ENCODE peak calls at places on chromosomes 4 and X, in seven cellular contexts. R is astrocyte of the spinal cord; F is Jurkat, Clone E6-1; A is adrenal gland; C is endodermal cell; I is colonic mucosa; B is right lobe of liver. O is an unnamed sample.

GRCh38 chr4:2781911-2782310 is 11.0 kb upstream of the SH3BP2 start:
- DNase-seq in R (no peak), B (no peak), F (no peak), C (no peak), I (no peak), A (no peak), O (no peak)

GRCh38 chrX:85992811-85993229 is 54.5 kb downstream of the CHM start:
- DNase-seq in R (peak), C (no peak), B (no peak), I (no peak), A (no peak), F (no peak), O (no peak)

GRCh38 chr4:156971623-156972369 is at the start of gene PDGFC:
- DNase-seq in C (peak), A (peak), B (peak), F (no peak), I (peak), R (peak), O (peak)

GRCh38 chrX:18855919-18856644 is 127.8 kb downstream of the PHKA2 start:
- DNase-seq in C (no peak), A (no peak), R (peak), F (peak), B (no peak), I (no peak), O (no peak)

GRCh38 chr4:173958445-173958844 is 325.0 kb downstream of the FBXO8 start:
- DNase-seq in I (no peak), C (no peak), R (peak), F (no peak), A (no peak), B (no peak), O (no peak)

GRCh38 chr4:1567808-1568581 is 116.1 kb downstream of the FAM53A start:
- DNase-seq in A (no peak), I (no peak), C (peak), B (no peak), R (no peak), F (no peak), O (no peak)

GRCh38 chr4:38675167-38676121 is 11.4 kb downstream of the KLF3 start:
- DNase-seq in F (peak), R (peak), C (peak), I (peak), A (peak), B (peak), O (peak)

GRCh38 chrX:3550160-3550765 is 163.2 kb downstream of the PRKX start:
- DNase-seq in A (no peak), F (no peak), C (peak), R (no peak), I (peak), B (no peak), O (no peak)

GRCh38 chr4:182293836-182294235 is 50.6 kb downstream of the TENM3 start:
- DNase-seq in A (no peak), F (no peak), C (peak), I (no peak), R (no peak), B (no peak), O (no peak)

GRCh38 chr4:88998941-88999340 is 58.0 kb downstream of the FAM13A start:
- DNase-seq in C (no peak), I (no peak), A (no peak), F (no peak), B (no peak), R (no peak), O (no peak)

GRCh38 chrX:16319929-16320328 is 152.6 kb downstream of the MAGEB17 start:
- DNase-seq in A (no peak), F (no peak), I (no peak), C (no peak), R (peak), B (no peak), O (no peak)

GRCh38 chr4:78654809-78655208 is 103.2 kb downstream of the ANXA3 start:
- DNase-seq in R (no peak), I (no peak), B (no peak), C (no peak), A (no peak), F (no peak), O (no peak)

GRCh38 chr4:33930497-33930896 is 2313.8 kb downstream of the ARAP2 start:
- DNase-seq in C (no peak), F (no peak), B (no peak), R (peak), A (no peak), I (no peak), O (no peak)

GRCh38 chr4:113116414-113117345 is 67.2 kb downstream of the ANK2 start:
- DNase-seq in I (no peak), C (no peak), F (no peak), A (peak), B (no peak), R (peak), O (no peak)

GRCh38 chr4:90254357-90254756 is 127.2 kb downstream of the CCSER1 start:
- DNase-seq in B (no peak), F (no peak), A (no peak), C (no peak), I (no peak), R (no peak), O (no peak)

GRCh38 chrX:24506082-24506481 is 41.0 kb downstream of the PDK3 start:
- DNase-seq in R (no peak), B (no peak), C (no peak), F (no peak), A (no peak), I (no peak), O (no peak)

GRCh38 chrX:40501456-40501855 is 79.3 kb upstream of the ATP6AP2 start:
- DNase-seq in B (no peak), R (no peak), A (no peak), F (no peak), C (no peak), I (no peak), O (no peak)

GRCh38 chr4:85607624-85608023 is 132.7 kb downstream of the ARHGAP24 start:
- DNase-seq in B (no peak), F (no peak), I (peak), R (no peak), C (no peak), A (no peak), O (no peak)

GRCh38 chr4:77699731-77700210 is 94.2 kb downstream of the CXCL13 start:
- DNase-seq in A (no peak), F (no peak), B (no peak), R (peak), C (peak), I (no peak), O (no peak)

GRCh38 chrX:18076434-18076833 is 144.3 kb downstream of the BEND2 start:
- DNase-seq in C (no peak), R (no peak), F (no peak), A (no peak), B (no peak), I (no peak), O (no peak)

GRCh38 chrX:109679820-109680219 is 53.2 kb downstream of the ACSL4 start:
- DNase-seq in B (no peak), R (no peak), F (no peak), C (no peak), A (no peak), I (no peak), O (no peak)

GRCh38 chr4:98728433-98728832 is 70.0 kb upstream of the TSPAN5 start:
- DNase-seq in R (peak), B (no peak), I (no peak), C (no peak), F (peak), A (peak), O (no peak)
- H3K4me3 ChIP-seq in R (no peak), B (no peak), I (no peak), C (no peak), F (no peak), A (no peak), O (no peak)

DNA sequence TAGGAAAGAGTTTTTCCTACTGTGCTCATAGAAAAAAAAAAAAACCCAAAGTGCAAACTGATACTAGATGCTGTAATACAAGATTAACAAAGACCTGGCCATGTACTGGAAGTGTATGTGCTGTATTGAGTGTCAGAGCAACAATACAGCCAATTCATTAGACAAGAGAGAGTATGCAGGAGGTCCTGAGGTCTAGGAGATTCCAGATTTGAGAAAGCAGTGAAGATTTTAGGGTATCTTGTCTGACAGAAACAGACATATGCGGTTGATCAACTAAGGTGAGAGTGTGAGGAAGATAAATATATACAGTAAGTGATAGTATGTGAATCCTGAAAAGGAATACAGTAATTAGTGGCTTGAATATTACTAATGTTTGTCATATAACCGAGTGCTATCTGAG is 3.0 kb downstream of the GPR174 start:
- DNase-seq in C (no peak), I (no peak), A (no peak), F (no peak), R (no peak), B (no peak), O (no peak)
- H3K4me3 ChIP-seq in C (no peak), I (no peak), A (no peak), F (peak), R (no peak), B (no peak), O (no peak)

GRCh38 chr4:80471701-80472100 is 136.2 kb downstream of the CFAP299 start:
- DNase-seq in B (peak), F (no peak), A (no peak), C (peak), R (peak), I (peak), O (no peak)
- H3K4me3 ChIP-seq in B (no peak), F (no peak), A (peak), C (no peak), R (peak), I (no peak), O (no peak)

DNA sequence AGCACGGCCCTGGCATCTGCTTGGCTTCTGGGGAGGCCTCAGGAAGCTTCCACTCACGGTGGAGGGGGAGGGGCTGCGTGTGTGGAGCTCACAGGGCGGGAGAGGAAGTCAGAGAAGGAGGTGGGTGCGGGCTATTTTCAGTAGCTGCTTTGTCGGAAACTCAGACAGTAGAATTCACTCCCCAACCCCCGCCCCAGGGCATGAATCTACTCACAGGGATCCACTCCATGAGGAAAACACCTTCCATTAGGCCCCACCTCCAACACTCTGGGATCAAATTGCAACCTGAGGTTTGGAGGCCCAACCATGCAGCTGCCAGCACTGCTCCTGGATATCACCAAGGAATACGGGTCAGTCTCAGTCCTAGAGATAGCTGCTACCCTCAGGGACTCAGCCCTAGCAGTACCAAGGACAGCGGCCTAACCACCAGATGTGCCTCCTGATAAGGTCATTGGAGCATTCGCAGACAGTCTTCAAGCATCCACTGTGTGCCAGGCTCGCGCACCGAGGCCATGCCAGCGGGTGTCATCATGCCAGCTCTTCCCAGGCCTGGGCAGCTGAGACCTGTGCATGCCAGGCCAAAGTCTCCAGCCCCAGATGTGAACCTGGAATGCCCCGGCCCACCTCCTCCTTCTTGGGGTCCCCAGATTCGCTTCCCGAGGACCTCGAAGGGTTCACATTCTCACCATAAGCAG is 102.1 kb downstream of the ADRA2C start:
- DNase-seq in C (peak), B (peak), I (no peak), R (no peak), F (peak), A (peak), O (no peak)
- H3K4me3 ChIP-seq in C (no peak), B (no peak), I (no peak), R (no peak), F (no peak), A (no peak), O (no peak)

GRCh38 chrX:21658152-21658737 is at the start of gene KLHL34:
- DNase-seq in C (no peak), A (no peak), I (peak), B (peak), F (no peak), R (no peak), O (no peak)
- H3K4me3 ChIP-seq in C (no peak), A (no peak), I (peak), B (peak), F (no peak), R (peak), O (no peak)

GRCh38 chr4:140255467-140255866 is 101.5 kb upstream of the MAML3 start:
- DNase-seq in A (no peak), B (no peak), C (no peak), F (no peak), R (no peak), I (no peak), O (no peak)

GRCh38 chr4:140252144-140252741 is 98.3 kb upstream of the MAML3 start:
- DNase-seq in I (peak), C (peak), R (no peak), A (peak), B (no peak), F (no peak), O (peak)

GRCh38 chr4:140252742-140253555 is 99.0 kb upstream of the MAML3 start:
- DNase-seq in B (peak), I (peak), R (peak), F (peak), A (peak), C (peak), O (peak)

GRCh38 chr4:140254656-140255299 is 100.8 kb upstream of the MAML3 start:
- DNase-seq in A (no peak), B (no peak), I (no peak), R (no peak), C (no peak), F (no peak), O (no peak)

GRCh38 chr4:140253556-140254027 is 99.6 kb upstream of the MAML3 start:
- DNase-seq in A (no peak), I (no peak), B (no peak), F (no peak), C (no peak), R (no peak), O (no peak)
- H3K4me3 ChIP-seq in A (peak), I (peak), B (no peak), F (no peak), C (no peak), R (no peak), O (no peak)

GRCh38 chrX:50903387-50904027 is 7.0 kb upstream of the BMP15 start:
- DNase-seq in C (peak), B (no peak), F (peak), R (peak), I (peak), A (peak), O (peak)
- H3K4me3 ChIP-seq in C (no peak), B (no peak), F (no peak), R (no peak), I (no peak), A (no peak), O (no peak)

O was measured in testis.